ENCODE peak calls at places on chromosome 4, in four cellular contexts. One of them, this sample, is unnamed.

GRCh38 chr4:145154573-145154972 is 25.8 kb downstream of the OTUD4 start:
- DNase-seq in body of pancreas: peak; percentile 21
- DNase-seq in H1: no peak
- DNase-seq in uterus: no peak
- DNase-seq in this sample: no peak

GRCh38 chr4:125833-126232 is 1.5 kb downstream of the ZNF718 start:
- DNase-seq in body of pancreas: no peak
- DNase-seq in H1: peak; percentile 43
- DNase-seq in uterus: no peak
- DNase-seq in this sample: no peak

GRCh38 chr4:88735554-88735953 is 37.9 kb upstream of the NAP1L5 start:
- DNase-seq in body of pancreas: no peak
- DNase-seq in H1: no peak
- DNase-seq in uterus: no peak
- DNase-seq in this sample: no peak

GRCh38 chr4:123892997-123893745 is 496.6 kb downstream of the SPRY1 start:
- DNase-seq in body of pancreas: no peak
- DNase-seq in H1: no peak
- DNase-seq in uterus: no peak
- DNase-seq in this sample: no peak

GRCh38 chr4:173076903-173077629 is 91.5 kb upstream of the GALNT7 start:
- DNase-seq in body of pancreas: no peak
- DNase-seq in H1: no peak
- DNase-seq in uterus: no peak
- DNase-seq in this sample: no peak

GRCh38 chr4:167176723-167177367 is 57.4 kb downstream of the SPOCK3 start:
- DNase-seq in body of pancreas: no peak
- DNase-seq in H1: no peak
- DNase-seq in uterus: no peak
- DNase-seq in this sample: no peak

GRCh38 chr4:113183032-113183573 is 133.7 kb downstream of the ANK2 start:
- DNase-seq in body of pancreas: no peak
- DNase-seq in H1: no peak
- DNase-seq in uterus: no peak
- DNase-seq in this sample: no peak

GRCh38 chr4:7324651-7325121 is 110.0 kb downstream of the PSAPL1 start:
- DNase-seq in body of pancreas: no peak
- DNase-seq in H1: no peak
- DNase-seq in uterus: no peak
- DNase-seq in this sample: no peak

GRCh38 chr4:102687373-102687981 is 73.3 kb downstream of the MANBA start:
- DNase-seq in body of pancreas: no peak
- DNase-seq in H1: no peak
- DNase-seq in uterus: no peak
- DNase-seq in this sample: no peak

GRCh38 chr4:93828830-93829530 is 427 bp downstream of the ATOH1 start:
- DNase-seq in body of pancreas: peak; percentile 16
- DNase-seq in H1: peak; percentile 84
- DNase-seq in uterus: no peak
- DNase-seq in this sample: no peak

GRCh38 chr4:21765810-21766407 is 182.7 kb downstream of the KCNIP4 start:
- DNase-seq in body of pancreas: peak; percentile 36
- DNase-seq in H1: peak; percentile 64
- DNase-seq in uterus: no peak
- DNase-seq in this sample: no peak

GRCh38 chr4:150082241-150082640 is 4.0 kb downstream of the DCLK2 start:
- DNase-seq in body of pancreas: no peak
- DNase-seq in H1: no peak
- DNase-seq in uterus: no peak
- DNase-seq in this sample: no peak

GRCh38 chr4:120730777-120731320 is 191.7 kb downstream of the PRDM5 start:
- DNase-seq in body of pancreas: no peak
- DNase-seq in H1: no peak
- DNase-seq in uterus: no peak
- DNase-seq in this sample: no peak

GRCh38 chr4:6441202-6441582 is 31.2 kb downstream of the PPP2R2C start:
- DNase-seq in body of pancreas: no peak
- DNase-seq in H1: no peak
- DNase-seq in uterus: no peak
- DNase-seq in this sample: no peak

GRCh38 chr4:8035371-8035780 is 95.7 kb upstream of the AFAP1 start:
- DNase-seq in body of pancreas: no peak
- DNase-seq in H1: no peak
- DNase-seq in uterus: no peak
- DNase-seq in this sample: no peak

GRCh38 chr4:182729527-182729926 is 187.7 kb downstream of the DCTD start:
- DNase-seq in body of pancreas: no peak
- DNase-seq in H1: no peak
- DNase-seq in uterus: no peak
- DNase-seq in this sample: no peak

GRCh38 chr4:4852591-4853362 is 6.7 kb upstream of the MSX1 start:
- DNase-seq in body of pancreas: no peak
- DNase-seq in H1: peak; percentile 78
- DNase-seq in uterus: peak; percentile 79
- DNase-seq in this sample: no peak

GRCh38 chr4:114384629-114385028 is 214.0 kb upstream of the UGT8 start:
- DNase-seq in body of pancreas: no peak
- DNase-seq in H1: no peak
- DNase-seq in uterus: no peak
- DNase-seq in this sample: no peak

GRCh38 chr4:142558851-142559250 is 287.2 kb downstream of the INPP4B start:
- DNase-seq in body of pancreas: peak; percentile 20
- DNase-seq in H1: no peak
- DNase-seq in uterus: no peak
- DNase-seq in this sample: no peak

GRCh38 chr4:41358626-41359025 is 101.9 kb downstream of the UCHL1 start:
- DNase-seq in body of pancreas: peak; percentile 26
- DNase-seq in H1: no peak
- DNase-seq in uterus: no peak
- DNase-seq in this sample: no peak

GRCh38 chr4:176791591-176792347 is 953 bp downstream of the VEGFC start:
- DNase-seq in body of pancreas: peak; percentile 12
- DNase-seq in H1: peak; percentile 58
- DNase-seq in uterus: peak; percentile 29
- DNase-seq in this sample: peak; percentile 26

GRCh38 chr4:62263454-62263853 is 1063.3 kb downstream of the ADGRL3 start:
- DNase-seq in body of pancreas: no peak
- DNase-seq in H1: no peak
- DNase-seq in uterus: no peak
- DNase-seq in this sample: no peak

GRCh38 chr4:188016754-188017153 is 21.2 kb downstream of the ZFP42 start:
- DNase-seq in body of pancreas: no peak
- DNase-seq in H1: no peak
- DNase-seq in uterus: no peak
- DNase-seq in this sample: no peak

GRCh38 chr4:6391852-6392188 is 80.6 kb downstream of the PPP2R2C start:
- DNase-seq in body of pancreas: no peak
- DNase-seq in H1: no peak
- DNase-seq in uterus: no peak
- DNase-seq in this sample: no peak

GRCh38 chr4:109914356-109914755 is 1.7 kb downstream of the EGF start:
- DNase-seq in body of pancreas: no peak
- DNase-seq in H1: no peak
- DNase-seq in uterus: no peak
- DNase-seq in this sample: no peak

GRCh38 chr4:14168919-14169318 is 541.4 kb upstream of the BOD1L1 start:
- DNase-seq in body of pancreas: peak; percentile 79
- DNase-seq in H1: no peak
- DNase-seq in uterus: no peak
- DNase-seq in this sample: peak; percentile 63

GRCh38 chr4:8329859-8330761 is 60.6 kb downstream of the HTRA3 start:
- DNase-seq in body of pancreas: no peak
- DNase-seq in H1: no peak
- DNase-seq in uterus: peak; percentile 12
- DNase-seq in this sample: no peak

GRCh38 chr4:144750348-144750747 is 104.4 kb downstream of the HHIP start:
- DNase-seq in body of pancreas: no peak
- DNase-seq in H1: no peak
- DNase-seq in uterus: no peak
- DNase-seq in this sample: no peak

GRCh38 chr4:18041114-18041513 is 19.6 kb upstream of the LCORL start:
- DNase-seq in body of pancreas: no peak
- DNase-seq in H1: no peak
- DNase-seq in uterus: no peak
- DNase-seq in this sample: no peak

GRCh38 chr4:169236901-169237626 is 33.7 kb downstream of the SH3RF1 start:
- DNase-seq in body of pancreas: peak; percentile 37
- DNase-seq in H1: no peak
- DNase-seq in uterus: no peak
- DNase-seq in this sample: peak; percentile 70

GRCh38 chr4:37392540-37393255 is 148.2 kb downstream of the NWD2 start:
- DNase-seq in body of pancreas: peak; percentile 53
- DNase-seq in H1: no peak
- DNase-seq in uterus: no peak
- DNase-seq in this sample: peak; percentile 42

GRCh38 chr4:6372649-6373525 is 99.5 kb downstream of the PPP2R2C start:
- DNase-seq in body of pancreas: no peak
- DNase-seq in H1: no peak
- DNase-seq in uterus: no peak
- DNase-seq in this sample: peak; percentile 40

GRCh38 chr4:108571027-108571569 is 49.3 kb upstream of the RPL34 start:
- DNase-seq in body of pancreas: no peak
- DNase-seq in H1: no peak
- DNase-seq in uterus: no peak
- DNase-seq in this sample: no peak

GRCh38 chr4:16582036-16582435 is 316.4 kb downstream of the LDB2 start:
- DNase-seq in body of pancreas: no peak
- DNase-seq in H1: no peak
- DNase-seq in uterus: no peak
- DNase-seq in this sample: no peak

GRCh38 chr4:150126880-150127236 is 48.6 kb downstream of the DCLK2 start:
- DNase-seq in body of pancreas: no peak
- DNase-seq in H1: no peak
- DNase-seq in uterus: no peak
- DNase-seq in this sample: no peak

GRCh38 chr4:109708990-109709389 is 5.7 kb upstream of the CASP6 start:
- DNase-seq in body of pancreas: no peak
- DNase-seq in H1: no peak
- DNase-seq in uterus: no peak
- DNase-seq in this sample: no peak

GRCh38 chr4:80539190-80539589 is 203.7 kb downstream of the CFAP299 start:
- DNase-seq in body of pancreas: no peak
- DNase-seq in H1: no peak
- DNase-seq in uterus: no peak
- DNase-seq in this sample: no peak

GRCh38 chr4:30768278-30768677 is 48.1 kb downstream of the PCDH7 start:
- DNase-seq in body of pancreas: no peak
- DNase-seq in H1: no peak
- DNase-seq in uterus: no peak
- DNase-seq in this sample: no peak

GRCh38 chr4:37836838-37837413 is 10.4 kb downstream of the PGM2 start:
- DNase-seq in body of pancreas: no peak
- DNase-seq in H1: no peak
- DNase-seq in uterus: no peak
- DNase-seq in this sample: no peak

GRCh38 chr4:120685756-120686278 is 236.7 kb downstream of the PRDM5 start:
- DNase-seq in body of pancreas: no peak
- DNase-seq in H1: no peak
- DNase-seq in uterus: no peak
- DNase-seq in this sample: no peak

GRCh38 chr4:54110019-54110416 is 10.1 kb downstream of the GSX2 start:
- DNase-seq in body of pancreas: no peak
- DNase-seq in H1: no peak
- DNase-seq in uterus: no peak
- DNase-seq in this sample: no peak
- H3K4me3 ChIP-seq in body of pancreas: no peak overlapping the region
- H3K4me3 ChIP-seq in H1: peak overlapping the region; percentile 23
- H3K4me3 ChIP-seq in uterus: no peak overlapping the region
- H3K4me3 ChIP-seq in this sample: no peak overlapping the region

GRCh38 chr4:174277433-174277832 is 6.0 kb downstream of the FBXO8 start:
- DNase-seq in body of pancreas: no peak
- DNase-seq in H1: no peak
- DNase-seq in uterus: no peak
- DNase-seq in this sample: no peak

GRCh38 chr4:174278467-174278866 is 5.0 kb downstream of the FBXO8 start:
- DNase-seq in body of pancreas: no peak
- DNase-seq in H1: no peak
- DNase-seq in uterus: no peak
- DNase-seq in this sample: no peak

GRCh38 chr4:174275101-174275500 is 8.4 kb downstream of the FBXO8 start:
- DNase-seq in body of pancreas: no peak
- DNase-seq in H1: no peak
- DNase-seq in uterus: no peak
- DNase-seq in this sample: no peak

GRCh38 chr4:174273960-174274359 is 9.5 kb downstream of the FBXO8 start:
- DNase-seq in body of pancreas: no peak
- DNase-seq in H1: no peak
- DNase-seq in uterus: no peak
- DNase-seq in this sample: no peak

DNA sequence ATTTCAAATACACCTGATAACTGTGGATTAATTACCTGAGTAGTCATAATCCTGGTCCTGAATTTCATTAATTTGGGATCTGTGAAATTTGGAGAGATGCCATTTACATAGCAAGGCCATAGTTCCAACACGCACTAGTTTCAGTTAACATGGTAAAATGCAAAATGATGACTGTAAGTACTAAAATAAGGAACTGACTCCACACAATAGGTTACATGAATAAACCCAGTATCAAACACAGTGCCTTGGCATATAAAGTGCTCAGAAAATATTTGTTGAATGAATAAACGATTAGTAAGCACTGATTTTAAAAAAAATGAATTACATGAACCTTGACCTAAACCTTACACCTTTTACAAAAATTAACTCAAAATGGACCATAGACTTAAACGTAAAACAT is 9.0 kb downstream of the FBXO8 start:
- DNase-seq in body of pancreas: no peak
- DNase-seq in H1: no peak
- DNase-seq in uterus: no peak
- DNase-seq in this sample: no peak
- TF ChIP-seq POLR2A in body of pancreas: no peak
- TF ChIP-seq POLR2A in H1: no peak
- TF ChIP-seq POLR2A in uterus: no peak
- TF ChIP-seq POLR2A in this sample: no peak

DNA sequence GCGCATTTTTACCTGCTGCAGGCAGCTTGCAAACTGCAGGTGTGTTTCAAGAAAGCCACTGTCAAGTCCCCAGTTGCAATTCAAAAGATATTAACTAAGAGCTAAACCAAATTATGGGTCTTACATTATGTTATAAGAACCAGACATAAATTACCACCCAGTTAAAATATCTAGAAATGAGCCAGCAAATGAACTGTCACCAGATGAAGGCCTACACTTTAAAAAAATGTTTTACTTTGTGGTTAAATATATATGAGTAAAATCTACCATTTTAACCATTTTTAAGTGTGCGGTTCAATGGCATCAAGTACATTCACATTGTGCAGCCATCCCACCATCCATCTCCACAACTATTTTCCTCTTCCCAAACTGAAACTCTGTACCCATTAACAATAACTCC is 32.0 kb upstream of the TMEM131L start:
- DNase-seq in body of pancreas: no peak
- DNase-seq in H1: no peak
- DNase-seq in uterus: no peak
- DNase-seq in this sample: no peak
- H3K4me3 ChIP-seq in body of pancreas: no peak overlapping the region
- H3K4me3 ChIP-seq in H1: no peak overlapping the region
- H3K4me3 ChIP-seq in uterus: no peak overlapping the region
- H3K4me3 ChIP-seq in this sample: no peak overlapping the region

GRCh38 chr4:121800961-121801714 is at the start of gene EXOSC9:
- DNase-seq in body of pancreas: peak; percentile 94
- DNase-seq in H1: peak; percentile 99
- DNase-seq in uterus: peak; percentile 96
- DNase-seq in this sample: peak; percentile 92
- TF ChIP-seq POLR2A in body of pancreas: peak; percentile 86
- TF ChIP-seq POLR2A in H1: peak; percentile 91
- TF ChIP-seq POLR2A in uterus: peak; percentile 59
- TF ChIP-seq POLR2A in this sample: peak; percentile 74